ENCODE peak calls at places on chromosomes 4 and X, in eight cellular contexts. B, O, K, R, D, T, P and Q are unnamed samples.

GRCh38 chr4:72536443-72536842 is 32.6 kb downstream of the ADAMTS3 start:
- DNase-seq in B (no peak), O (no peak), K (no peak), R (no peak), D (no peak), T (no peak), P (no peak), Q (no peak)

GRCh38 chrX:12118134-12118533 is 20.1 kb upstream of the FRMPD4 start:
- DNase-seq in B (no peak), O (no peak), K (no peak), R (no peak), D (no peak), T (no peak), P (no peak), Q (no peak)

GRCh38 chr4:38693531-38693930 is 29.5 kb downstream of the KLF3 start:
- DNase-seq in B (no peak), O (no peak), K (no peak), R (no peak), D (no peak), T (no peak), P (no peak), Q (no peak)

GRCh38 chr4:85571008-85571407 is 96.1 kb downstream of the ARHGAP24 start:
- DNase-seq in B (no peak), O (no peak), K (no peak), R (no peak), D (no peak), T (no peak), P (no peak), Q (no peak)

GRCh38 chrX:118350715-118351114 is 4.8 kb downstream of the WDR44 start:
- DNase-seq in B (no peak), O (no peak), K (no peak), R (no peak), D (no peak), T (no peak), P (no peak), Q (no peak)

GRCh38 chr4:54794033-54794432 is 136.3 kb downstream of the KIT start:
- DNase-seq in B (no peak), O (no peak), K (no peak), R (no peak), D (no peak), T (no peak), P (no peak), Q (no peak)

GRCh38 chrX:54048413-54048812 is 4.1 kb upstream of the PHF8 start:
- DNase-seq in B (no peak), O (no peak), K (no peak), R (no peak), D (no peak), T (no peak), P (no peak), Q (no peak)

GRCh38 chr4:25437951-25438350 is 60.9 kb downstream of the ANAPC4 start:
- DNase-seq in B (no peak), O (no peak), K (no peak), R (no peak), D (no peak), T (no peak), P (no peak), Q (no peak)

GRCh38 chr4:41069268-41069667 is 145.1 kb downstream of the APBB2 start:
- DNase-seq in B (no peak), O (peak; percentile 2), K (no peak), R (no peak), D (no peak), T (no peak), P (no peak), Q (no peak)

GRCh38 chr4:133624744-133625143 is 475.6 kb downstream of the PCDH10 start:
- DNase-seq in B (no peak), O (no peak), K (peak; percentile 14), R (no peak), D (no peak), T (no peak), P (no peak), Q (no peak)
- H3K27ac ChIP-seq in B (no peak overlapping the region), O (no peak overlapping the region), K (no peak overlapping the region), R (no peak overlapping the region), D (no peak overlapping the region), T (no peak overlapping the region), P (no peak overlapping the region), Q (no peak overlapping the region)

GRCh38 chrX:144592036-144592435 is 655.3 kb upstream of the SPANXN1 start:
- DNase-seq in B (no peak), O (no peak), K (no peak), R (no peak), D (no peak), T (no peak), P (no peak), Q (no peak)

GRCh38 chrX:144586756-144587155 is 660.5 kb upstream of the SPANXN1 start:
- DNase-seq in B (no peak), O (no peak), K (no peak), R (no peak), D (no peak), T (peak; percentile 50), P (no peak), Q (no peak)
- H3K27me3 ChIP-seq in B (no peaks in the 10 kb centered on the region), O (no peaks in the 10 kb centered on the region), K (no peaks in the 10 kb centered on the region), R (no peaks in the 10 kb centered on the region), D (no peaks in the 10 kb centered on the region), T (no peaks in the 10 kb centered on the region), P (no peaks in the 10 kb centered on the region), Q (peaks cover 22% of the 10 kb centered on the region)

GRCh38 chr4:6535706-6536105 is 39.3 kb upstream of the MAN2B2 start:
- DNase-seq in B (no peak), O (no peak), K (no peak), R (no peak), D (no peak), T (no peak), P (no peak), Q (no peak)

GRCh38 chr4:6540879-6541278 is 34.1 kb upstream of the MAN2B2 start:
- DNase-seq in B (no peak), O (no peak), K (no peak), R (no peak), D (no peak), T (no peak), P (no peak), Q (no peak)

GRCh38 chr4:6538111-6538510 is 36.9 kb upstream of the MAN2B2 start:
- DNase-seq in B (no peak), O (no peak), K (no peak), R (no peak), D (no peak), T (no peak), P (no peak), Q (no peak)

GRCh38 chr4:6539009-6539764 is 35.8 kb upstream of the MAN2B2 start:
- DNase-seq in B (no peak), O (no peak), K (no peak), R (no peak), D (no peak), T (no peak), P (no peak), Q (no peak)

GRCh38 chr4:6538586-6538985 is 36.4 kb upstream of the MAN2B2 start:
- DNase-seq in B (no peak), O (no peak), K (no peak), R (no peak), D (no peak), T (no peak), P (no peak), Q (peak; percentile 66)
- H3K27ac ChIP-seq in B (no peak overlapping the region), O (no peak overlapping the region), K (no peak overlapping the region), R (no peak overlapping the region), D (no peak overlapping the region), T (no peak overlapping the region), P (no peak overlapping the region), Q (no peak overlapping the region)

DNA sequence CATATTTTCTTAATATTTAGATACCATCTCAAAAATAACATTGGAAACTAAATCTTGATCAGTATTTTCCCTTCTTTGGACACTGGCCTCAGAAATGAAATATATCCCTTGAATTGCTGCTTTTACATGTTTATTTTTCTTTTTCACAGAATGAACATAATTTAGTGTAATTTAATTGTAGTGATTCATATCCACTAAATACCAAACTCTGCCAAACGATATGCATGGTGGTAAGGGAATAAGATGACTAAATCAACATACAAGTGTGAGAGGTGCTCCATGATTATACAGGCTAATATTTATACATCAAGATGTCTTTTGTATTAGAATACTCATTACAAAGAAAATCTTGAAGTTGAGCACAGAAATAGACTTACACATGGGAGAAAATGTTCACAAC is 216.8 kb upstream of the PACRGL start:
- DNase-seq in B (no peak), O (no peak), K (no peak), R (no peak), D (no peak), T (no peak), P (no peak), Q (no peak)
- H3K27me3 ChIP-seq in B (no peaks in the 10 kb centered on the region), O (no peaks in the 10 kb centered on the region), K (no peaks in the 10 kb centered on the region), R (no peaks in the 10 kb centered on the region), D (no peaks in the 10 kb centered on the region), T (no peaks in the 10 kb centered on the region), P (no peaks in the 10 kb centered on the region), Q (no peaks in the 10 kb centered on the region)

GRCh38 chr4:10005632-10006031 is 15.7 kb downstream of the SLC2A9 start:
- DNase-seq in B (no peak), O (no peak), K (no peak), R (no peak), D (no peak), T (no peak), P (no peak), Q (no peak)
- H3K27ac ChIP-seq in B (no peak overlapping the region), O (no peak overlapping the region), K (no peak overlapping the region), R (no peak overlapping the region), D (no peak overlapping the region), T (peak overlapping the region; percentile 100), P (no peak overlapping the region), Q (no peak overlapping the region)